ENCODE peak calls at places on chromosomes 13 and 19, in four cellular contexts. C is aorta, X is upper lobe of left lung, P is heart right ventricle. V is an unnamed sample.
A peak's percentile ranks its signal among the peaks of the same experiment; 100 is the strongest.

GRCh38 chr19:56917998-56918397 is 77.5 kb upstream of the PEG3 start:
- DNase-seq in C (no peak), X (no peak), P (no peak), V (no peak)

GRCh38 chr13:98466634-98467236 is 110.2 kb downstream of the STK24 start:
- DNase-seq in C (no peak), X (no peak), P (peak; percentile 47), V (no peak)

GRCh38 chr13:77386880-77387606 is 60.1 kb upstream of the MYCBP2 start:
- DNase-seq in C (no peak), X (no peak), P (no peak), V (no peak)

GRCh38 chr13:91620670-91621141 is 222.3 kb downstream of the GPC5 start:
- DNase-seq in C (no peak), X (no peak), P (no peak), V (no peak)

GRCh38 chr13:110876592-110876991 is 38.3 kb downstream of the ANKRD10 start:
- DNase-seq in C (no peak), X (no peak), P (no peak), V (no peak)

GRCh38 chr19:903266-903797 is 9.7 kb downstream of the R3HDM4 start:
- DNase-seq in C (no peak), X (no peak), P (no peak), V (no peak)

GRCh38 chr13:39522329-39522728 is 80.7 kb downstream of the LHFPL6 start:
- DNase-seq in C (no peak), X (no peak), P (no peak), V (no peak)

GRCh38 chr19:31347828-31348314 is 1.4 kb downstream of the TSHZ3 start:
- DNase-seq in C (no peak), X (no peak), P (no peak), V (no peak)

GRCh38 chr13:45167611-45168554 is 33.0 kb downstream of the KCTD4 start:
- DNase-seq in C (no peak), X (peak; percentile 86), P (no peak), V (no peak)

GRCh38 chr13:31945202-31945978 is 86.2 kb upstream of the FRY start:
- DNase-seq in C (peak; percentile 79), X (peak; percentile 77), P (peak; percentile 61), V (no peak)

GRCh38 chr19:15948223-15949058 is at the start of gene OR10H4:
- DNase-seq in C (no peak), X (no peak), P (no peak), V (no peak)

GRCh38 chr19:4580961-4581380 is 21.5 kb upstream of the SEMA6B start:
- DNase-seq in C (no peak), X (no peak), P (no peak), V (no peak)

GRCh38 chr19:39154626-39155100 is 29.1 kb downstream of the PAK4 start:
- DNase-seq in C (no peak), X (peak; percentile 85), P (no peak), V (no peak)

GRCh38 chr19:8307965-8308866 is at the start of gene CD320:
- DNase-seq in C (peak; percentile 97), X (peak; percentile 89), P (peak; percentile 93), V (peak; percentile 95)

GRCh38 chr13:102788683-102789082 is 10.1 kb downstream of the POGLUT2 start:
- DNase-seq in C (no peak), X (no peak), P (no peak), V (no peak)

GRCh38 chr13:59782696-59783095 is 381.0 kb downstream of the DIAPH3 start:
- DNase-seq in C (no peak), X (no peak), P (no peak), V (no peak)

GRCh38 chr13:21012841-21013681 is 48.3 kb downstream of the LATS2 start:
- DNase-seq in C (no peak), X (no peak), P (no peak), V (no peak)

GRCh38 chr19:1253514-1254080 is 5.2 kb downstream of the MIDN start:
- DNase-seq in C (no peak), X (peak; percentile 78), P (no peak), V (peak; percentile 86)

GRCh38 chr13:73428706-73429105 is 369.9 kb downstream of the KLF5 start:
- DNase-seq in C (no peak), X (no peak), P (no peak), V (no peak)

GRCh38 chr19:48368942-48369341 is 4.8 kb downstream of the SYNGR4 start:
- DNase-seq in C (no peak), X (no peak), P (no peak), V (no peak)

GRCh38 chr13:99916366-99917103 is 55.0 kb downstream of the ZIC5 start:
- DNase-seq in C (no peak), X (no peak), P (no peak), V (no peak)

GRCh38 chr13:98890186-98890585 is 87.7 kb downstream of the DOCK9 start:
- DNase-seq in C (no peak), X (no peak), P (no peak), V (no peak)

GRCh38 chr13:114130708-114131580 is 1.5 kb downstream of the RASA3 start:
- DNase-seq in C (peak; percentile 88), X (peak; percentile 59), P (peak; percentile 53), V (peak; percentile 89)

GRCh38 chr13:27371932-27372331 is 52.5 kb upstream of the GTF3A start:
- DNase-seq in C (no peak), X (no peak), P (no peak), V (no peak)

GRCh38 chr13:35784286-35784951 is 307.9 kb upstream of the MAB21L1 start:
- DNase-seq in C (no peak), X (no peak), P (no peak), V (no peak)

GRCh38 chr19:57648336-57649003 is 15.5 kb downstream of the ZNF211 start:
- DNase-seq in C (no peak), X (no peak), P (no peak), V (no peak)

GRCh38 chr13:113216165-113217056 is 7.0 kb downstream of the CUL4A start:
- DNase-seq in C (no peak), X (peak; percentile 89), P (no peak), V (peak; percentile 29)

GRCh38 chr13:22278336-22278929 is 607.6 kb downstream of the FGF9 start:
- DNase-seq in C (no peak), X (peak; percentile 42), P (peak; percentile 17), V (no peak)

GRCh38 chr19:10143700-10144099 is 24.0 kb upstream of the EIF3G start:
- DNase-seq in C (no peak), X (no peak), P (no peak), V (no peak)

GRCh38 chr19:11673608-11674041 is 65.1 kb downstream of the ZNF823 start:
- DNase-seq in C (peak; percentile 89), X (peak; percentile 65), P (peak; percentile 73), V (peak; percentile 82)

GRCh38 chr13:36819811-36820140 is 754 bp downstream of the RFXAP start:
- DNase-seq in C (no peak), X (peak; percentile 25), P (no peak), V (no peak)

GRCh38 chr13:98372886-98373285 is 195.8 kb upstream of the RNF113B start:
- DNase-seq in C (no peak), X (no peak), P (no peak), V (no peak)

GRCh38 chr19:47680858-47681332 is 32.3 kb upstream of the EHD2 start:
- DNase-seq in C (no peak), X (no peak), P (no peak), V (no peak)

GRCh38 chr19:56971230-56971629 is 130.7 kb upstream of the PEG3 start:
- DNase-seq in C (no peak), X (no peak), P (no peak), V (no peak)

GRCh38 chr13:113495494-113496251 is 5.2 kb upstream of the DCUN1D2 start:
- DNase-seq in C (no peak), X (no peak), P (no peak), V (no peak)

GRCh38 chr13:94702181-94703041 is 9.9 kb downstream of the SOX21 start:
- DNase-seq in C (no peak), X (no peak), P (no peak), V (no peak)

GRCh38 chr19:20079487-20079886 is 1.7 kb downstream of the ZNF90 start:
- DNase-seq in C (no peak), X (no peak), P (no peak), V (no peak)

DNA sequence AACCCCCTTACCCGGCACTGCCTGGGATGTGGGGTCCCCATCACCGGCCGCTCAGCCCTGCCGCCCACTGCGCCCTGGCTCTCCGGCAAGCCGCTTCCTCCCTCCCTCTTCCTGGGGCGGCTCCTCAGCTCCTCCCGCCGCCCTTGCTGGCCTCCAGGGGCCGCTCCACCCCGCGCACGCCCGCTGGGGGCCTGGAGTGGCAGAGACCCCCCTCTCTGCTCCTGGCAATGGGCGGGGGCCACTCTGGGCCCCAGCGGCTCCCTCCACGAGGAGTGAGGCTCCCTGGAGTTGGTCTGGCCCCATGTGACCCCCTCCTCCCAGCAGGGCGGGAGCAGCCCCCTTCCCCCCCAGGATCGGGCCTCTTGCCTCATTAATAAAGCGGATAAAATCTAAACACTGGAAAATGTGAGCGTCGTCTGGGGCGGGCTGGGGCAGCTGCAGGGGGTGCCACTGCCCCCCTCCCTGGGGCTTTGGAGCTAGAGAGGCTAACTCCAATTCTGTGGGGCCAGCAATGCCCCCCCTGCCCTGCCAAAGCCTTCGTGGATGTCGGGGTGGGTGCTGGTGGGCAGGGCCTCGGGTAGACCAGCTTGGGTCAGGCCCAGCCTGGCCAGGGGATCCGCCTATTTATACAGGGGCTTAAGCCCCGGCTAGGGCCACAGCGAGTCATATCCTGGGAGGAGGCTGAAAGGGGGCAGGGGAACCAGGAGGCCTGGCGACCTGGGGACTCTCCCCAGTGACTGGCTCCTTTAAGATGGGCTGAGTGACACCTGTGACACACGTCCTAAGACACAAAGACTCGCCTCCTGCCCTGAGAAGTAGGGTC is at the start of gene PTGER1:
- DNase-seq in C (no peak), X (no peak), P (no peak), V (no peak)
- H3K4me1 ChIP-seq in C (no peaks in the 10 kb centered on the region), X (peaks cover 55% of the 10 kb centered on the region), P (peaks cover 31% of the 10 kb centered on the region), V (peaks cover 68% of the 10 kb centered on the region)

GRCh38 chr19:6576869-6577281 is 14.1 kb downstream of the CD70 start:
- DNase-seq in C (no peak), X (no peak), P (no peak), V (no peak)

GRCh38 chr19:6580313-6580712 is 10.6 kb downstream of the CD70 start:
- DNase-seq in C (no peak), X (peak; percentile 34), P (no peak), V (no peak)

GRCh38 chr19:6577410-6578125 is 13.4 kb downstream of the CD70 start:
- DNase-seq in C (no peak), X (no peak), P (no peak), V (no peak)

GRCh38 chr19:6579450-6580178 is 11.3 kb downstream of the CD70 start:
- DNase-seq in C (no peak), X (no peak), P (no peak), V (no peak)
- H3K4me1 ChIP-seq in C (no peaks in the 10 kb centered on the region), X (no peaks in the 10 kb centered on the region), P (no peaks in the 10 kb centered on the region), V (peaks cover 25% of the 10 kb centered on the region)

DNA sequence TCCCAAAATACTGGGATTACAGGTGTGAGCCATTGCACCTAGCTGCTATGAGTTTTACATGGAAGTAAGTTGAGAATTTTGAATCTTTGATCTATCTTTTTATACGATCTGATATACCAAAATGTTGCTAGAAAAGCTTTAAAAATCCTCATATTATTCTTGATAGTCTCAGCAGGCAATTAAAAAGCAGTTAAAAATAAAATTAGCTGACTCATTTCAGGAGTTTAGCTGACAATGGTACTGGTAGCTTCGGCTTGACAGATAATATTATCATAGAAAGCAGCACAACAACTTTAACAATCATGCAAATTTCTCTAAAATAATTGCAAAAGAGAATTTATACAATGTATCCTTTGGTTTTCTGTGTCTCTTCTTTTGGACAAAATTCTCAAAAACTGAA is 9.6 kb upstream of the FOXO1 start:
- DNase-seq in C (no peak), X (no peak), P (no peak), V (no peak)
- H3K4me1 ChIP-seq in C (no peaks in the 10 kb centered on the region), X (no peaks in the 10 kb centered on the region), P (peaks cover 7% of the 10 kb centered on the region), V (no peaks in the 10 kb centered on the region)

GRCh38 chr19:49423985-49424303 is 703 bp upstream of the PTH2 start:
- DNase-seq in C (no peak), X (no peak), P (no peak), V (no peak)
- H3K4me1 ChIP-seq in C (no peaks in the 10 kb centered on the region), X (peaks cover 35% of the 10 kb centered on the region), P (peaks cover 48% of the 10 kb centered on the region), V (peaks cover 45% of the 10 kb centered on the region)